ENCODE peak calls at places on chromosome 21, in ten cellular contexts. One of them, this sample, is unnamed.

GRCh38 chr21:10463156-10463555 is 58.2 kb upstream of the TPTE start:
- DNase-seq in astrocyte of the spinal cord: no peak
- DNase-seq in upper lobe of right lung: no peak
- DNase-seq in mammary epithelial cell: no peak
- DNase-seq in ascending aorta: no peak
- DNase-seq in PC-9: no peak
- DNase-seq in kidney epithelial cell: no peak
- DNase-seq in ovary: no peak
- DNase-seq in H1: no peak
- DNase-seq in fibroblast of lung: no peak
- DNase-seq in this sample: no peak

GRCh38 chr21:25578070-25578961 is 29.0 kb downstream of the MRPL39 start:
- DNase-seq in fibroblast of lung: peak; percentile 45
- DNase-seq in H1: no peak
- DNase-seq in ascending aorta: no peak
- DNase-seq in mammary epithelial cell: no peak
- DNase-seq in astrocyte of the spinal cord: no peak
- DNase-seq in kidney epithelial cell: no peak
- DNase-seq in ovary: no peak
- DNase-seq in PC-9: no peak
- DNase-seq in upper lobe of right lung: no peak
- DNase-seq in this sample: no peak

GRCh38 chr21:17597680-17598079 is 15.0 kb downstream of the BTG3 start:
- DNase-seq in H1: no peak
- DNase-seq in mammary epithelial cell: no peak
- DNase-seq in kidney epithelial cell: no peak
- DNase-seq in astrocyte of the spinal cord: no peak
- DNase-seq in PC-9: no peak
- DNase-seq in upper lobe of right lung: no peak
- DNase-seq in fibroblast of lung: no peak
- DNase-seq in ovary: no peak
- DNase-seq in ascending aorta: no peak
- DNase-seq in this sample: no peak

GRCh38 chr21:25790122-25790951 is 55.6 kb downstream of the GABPA start:
- DNase-seq in astrocyte of the spinal cord: peak; percentile 44
- DNase-seq in fibroblast of lung: peak; percentile 28
- DNase-seq in ascending aorta: no peak
- DNase-seq in H1: no peak
- DNase-seq in ovary: no peak
- DNase-seq in upper lobe of right lung: no peak
- DNase-seq in PC-9: no peak
- DNase-seq in kidney epithelial cell: peak; percentile 2
- DNase-seq in mammary epithelial cell: peak; percentile 27
- DNase-seq in this sample: peak; percentile 16

GRCh38 chr21:40662889-40663288 is 184.1 kb downstream of the DSCAM start:
- DNase-seq in ovary: no peak
- DNase-seq in H1: no peak
- DNase-seq in fibroblast of lung: no peak
- DNase-seq in ascending aorta: no peak
- DNase-seq in mammary epithelial cell: no peak
- DNase-seq in upper lobe of right lung: no peak
- DNase-seq in kidney epithelial cell: no peak
- DNase-seq in PC-9: no peak
- DNase-seq in astrocyte of the spinal cord: no peak
- DNase-seq in this sample: no peak

GRCh38 chr21:17590443-17590842 is 22.3 kb downstream of the BTG3 start:
- DNase-seq in upper lobe of right lung: no peak
- DNase-seq in fibroblast of lung: no peak
- DNase-seq in astrocyte of the spinal cord: no peak
- DNase-seq in mammary epithelial cell: no peak
- DNase-seq in kidney epithelial cell: no peak
- DNase-seq in H1: no peak
- DNase-seq in ovary: no peak
- DNase-seq in PC-9: no peak
- DNase-seq in ascending aorta: no peak
- DNase-seq in this sample: no peak

GRCh38 chr21:37028579-37028978 is 22.1 kb downstream of the RIPPLY3 start:
- DNase-seq in PC-9: no peak
- DNase-seq in kidney epithelial cell: no peak
- DNase-seq in upper lobe of right lung: no peak
- DNase-seq in fibroblast of lung: no peak
- DNase-seq in mammary epithelial cell: no peak
- DNase-seq in ascending aorta: no peak
- DNase-seq in astrocyte of the spinal cord: no peak
- DNase-seq in ovary: no peak
- DNase-seq in H1: no peak
- DNase-seq in this sample: no peak

GRCh38 chr21:40516336-40516735 is 330.6 kb downstream of the DSCAM start:
- DNase-seq in astrocyte of the spinal cord: no peak
- DNase-seq in kidney epithelial cell: no peak
- DNase-seq in mammary epithelial cell: no peak
- DNase-seq in fibroblast of lung: no peak
- DNase-seq in H1: no peak
- DNase-seq in PC-9: no peak
- DNase-seq in ovary: no peak
- DNase-seq in ascending aorta: no peak
- DNase-seq in upper lobe of right lung: no peak
- DNase-seq in this sample: no peak

GRCh38 chr21:38850277-38850951 is 44.7 kb downstream of the ETS2 start:
- DNase-seq in upper lobe of right lung: no peak
- DNase-seq in astrocyte of the spinal cord: no peak
- DNase-seq in PC-9: no peak
- DNase-seq in ovary: no peak
- DNase-seq in mammary epithelial cell: no peak
- DNase-seq in ascending aorta: no peak
- DNase-seq in H1: no peak
- DNase-seq in kidney epithelial cell: no peak
- DNase-seq in fibroblast of lung: no peak
- DNase-seq in this sample: no peak

GRCh38 chr21:29717659-29718058 is 222.1 kb downstream of the GRIK1 start:
- DNase-seq in H1: no peak
- DNase-seq in PC-9: no peak
- DNase-seq in fibroblast of lung: no peak
- DNase-seq in mammary epithelial cell: no peak
- DNase-seq in astrocyte of the spinal cord: no peak
- DNase-seq in upper lobe of right lung: no peak
- DNase-seq in kidney epithelial cell: no peak
- DNase-seq in ovary: no peak
- DNase-seq in ascending aorta: no peak
- DNase-seq in this sample: no peak

GRCh38 chr21:38787461-38788274 is 18.1 kb upstream of the ETS2 start:
- DNase-seq in ascending aorta: no peak
- DNase-seq in H1: no peak
- DNase-seq in fibroblast of lung: peak; percentile 89
- DNase-seq in upper lobe of right lung: no peak
- DNase-seq in kidney epithelial cell: peak; percentile 92
- DNase-seq in mammary epithelial cell: peak; percentile 99
- DNase-seq in ovary: no peak
- DNase-seq in PC-9: peak; percentile 94
- DNase-seq in astrocyte of the spinal cord: peak; percentile 84
- DNase-seq in this sample: no peak

GRCh38 chr21:25813917-25814316 is 79.1 kb downstream of the GABPA start:
- DNase-seq in kidney epithelial cell: no peak
- DNase-seq in H1: no peak
- DNase-seq in ascending aorta: no peak
- DNase-seq in ovary: no peak
- DNase-seq in mammary epithelial cell: peak; percentile 64
- DNase-seq in PC-9: no peak
- DNase-seq in fibroblast of lung: no peak
- DNase-seq in astrocyte of the spinal cord: no peak
- DNase-seq in upper lobe of right lung: no peak
- DNase-seq in this sample: no peak

GRCh38 chr21:26082549-26082948 is 88.0 kb downstream of the APP start:
- DNase-seq in H1: no peak
- DNase-seq in astrocyte of the spinal cord: no peak
- DNase-seq in upper lobe of right lung: no peak
- DNase-seq in kidney epithelial cell: no peak
- DNase-seq in mammary epithelial cell: no peak
- DNase-seq in ascending aorta: no peak
- DNase-seq in ovary: no peak
- DNase-seq in fibroblast of lung: no peak
- DNase-seq in PC-9: no peak
- DNase-seq in this sample: no peak

GRCh38 chr21:22880573-22880972 is 1882.4 kb downstream of the NCAM2 start:
- DNase-seq in upper lobe of right lung: no peak
- DNase-seq in fibroblast of lung: no peak
- DNase-seq in kidney epithelial cell: no peak
- DNase-seq in H1: no peak
- DNase-seq in PC-9: peak; percentile 38
- DNase-seq in mammary epithelial cell: no peak
- DNase-seq in ovary: no peak
- DNase-seq in astrocyte of the spinal cord: no peak
- DNase-seq in ascending aorta: no peak
- DNase-seq in this sample: no peak

GRCh38 chr21:39006653-39007417 is 176.4 kb downstream of the PSMG1 start:
- DNase-seq in ascending aorta: peak; percentile 53
- DNase-seq in upper lobe of right lung: peak; percentile 76
- DNase-seq in ovary: peak; percentile 54
- DNase-seq in fibroblast of lung: no peak
- DNase-seq in kidney epithelial cell: no peak
- DNase-seq in mammary epithelial cell: no peak
- DNase-seq in H1: no peak
- DNase-seq in PC-9: no peak
- DNase-seq in astrocyte of the spinal cord: peak; percentile 62
- DNase-seq in this sample: no peak

GRCh38 chr21:45820171-45821091 is 161.1 kb upstream of the COL6A1 start:
- DNase-seq in astrocyte of the spinal cord: peak; percentile 91
- DNase-seq in H1: peak; percentile 85
- DNase-seq in ascending aorta: no peak
- DNase-seq in upper lobe of right lung: peak; percentile 87
- DNase-seq in mammary epithelial cell: peak; percentile 63
- DNase-seq in fibroblast of lung: peak; percentile 82
- DNase-seq in kidney epithelial cell: peak; percentile 55
- DNase-seq in ovary: peak; percentile 80
- DNase-seq in PC-9: peak; percentile 58
- DNase-seq in this sample: peak; percentile 93
- TF ChIP-seq CTCF in astrocyte of the spinal cord: peak; percentile 88
- TF ChIP-seq CTCF in H1: peak; percentile 84
- TF ChIP-seq CTCF in ascending aorta: peak; percentile 76
- TF ChIP-seq CTCF in upper lobe of right lung: peak; percentile 72
- TF ChIP-seq CTCF in mammary epithelial cell: peak; percentile 77
- TF ChIP-seq CTCF in fibroblast of lung: peak; percentile 92
- TF ChIP-seq CTCF in kidney epithelial cell: peak; percentile 87
- TF ChIP-seq CTCF in ovary: peak; percentile 63
- TF ChIP-seq CTCF in PC-9: peak; percentile 81
- TF ChIP-seq CTCF in this sample: peak; percentile 84

DNA sequence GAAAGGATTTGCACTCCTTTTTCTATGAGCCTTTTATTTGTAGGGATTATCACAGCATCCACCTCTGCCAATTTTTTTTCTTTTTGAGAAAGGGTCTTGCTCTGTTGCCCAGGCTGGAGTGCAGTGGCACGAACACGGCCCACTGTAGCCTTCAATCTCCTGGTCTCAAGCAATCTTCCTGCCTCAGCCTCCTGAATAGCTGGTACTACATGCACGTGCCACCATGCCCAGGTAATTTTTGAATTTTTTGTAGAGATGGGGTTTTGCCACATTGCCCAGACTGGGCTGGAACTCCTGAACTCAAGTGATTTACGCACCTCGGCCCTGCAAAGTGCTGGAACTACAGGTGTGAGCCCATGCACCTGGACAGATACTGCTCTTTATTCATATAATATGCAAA is 2.1 kb downstream of the SAMSN1 start:
- DNase-seq in astrocyte of the spinal cord: no peak
- DNase-seq in ascending aorta: no peak
- DNase-seq in upper lobe of right lung: no peak
- DNase-seq in kidney epithelial cell: no peak
- DNase-seq in fibroblast of lung: no peak
- DNase-seq in H1: no peak
- DNase-seq in mammary epithelial cell: no peak
- DNase-seq in PC-9: no peak
- DNase-seq in ovary: no peak
- DNase-seq in this sample: no peak
- H3K4me3 ChIP-seq in astrocyte of the spinal cord: no peak overlapping the region
- H3K4me3 ChIP-seq in ascending aorta: no peak overlapping the region
- H3K4me3 ChIP-seq in upper lobe of right lung: peak overlapping the region; percentile 40
- H3K4me3 ChIP-seq in kidney epithelial cell: no peak overlapping the region
- H3K4me3 ChIP-seq in fibroblast of lung: no peak overlapping the region
- H3K4me3 ChIP-seq in H1: no peak overlapping the region
- H3K4me3 ChIP-seq in mammary epithelial cell: no peak overlapping the region
- H3K4me3 ChIP-seq in PC-9: no peak overlapping the region
- H3K4me3 ChIP-seq in ovary: no peak overlapping the region
- H3K4me3 ChIP-seq in this sample: no peak overlapping the region

GRCh38 chr21:41796476-41797080 is 29.7 kb upstream of the RIPK4 start:
- DNase-seq in upper lobe of right lung: no peak
- DNase-seq in ascending aorta: no peak
- DNase-seq in astrocyte of the spinal cord: no peak
- DNase-seq in H1: no peak
- DNase-seq in mammary epithelial cell: no peak
- DNase-seq in PC-9: peak; percentile 39
- DNase-seq in kidney epithelial cell: no peak
- DNase-seq in ovary: no peak
- DNase-seq in fibroblast of lung: no peak
- DNase-seq in this sample: no peak
- TF ChIP-seq CTCF in upper lobe of right lung: no peak
- TF ChIP-seq CTCF in ascending aorta: no peak
- TF ChIP-seq CTCF in astrocyte of the spinal cord: no peak
- TF ChIP-seq CTCF in H1: no peak
- TF ChIP-seq CTCF in mammary epithelial cell: no peak
- TF ChIP-seq CTCF in PC-9: no peak
- TF ChIP-seq CTCF in kidney epithelial cell: no peak
- TF ChIP-seq CTCF in ovary: no peak
- TF ChIP-seq CTCF in fibroblast of lung: no peak
- TF ChIP-seq CTCF in this sample: no peak

GRCh38 chr21:34593423-34593822 is 21.5 kb downstream of the RCAN1 start:
- DNase-seq in H1: no peak
- DNase-seq in mammary epithelial cell: no peak
- DNase-seq in PC-9: no peak
- DNase-seq in kidney epithelial cell: no peak
- DNase-seq in ovary: no peak
- DNase-seq in upper lobe of right lung: no peak
- DNase-seq in astrocyte of the spinal cord: no peak
- DNase-seq in fibroblast of lung: no peak
- DNase-seq in ascending aorta: no peak
- DNase-seq in this sample: no peak

GRCh38 chr21:34593954-34594531 is 20.9 kb downstream of the RCAN1 start:
- DNase-seq in H1: no peak
- DNase-seq in fibroblast of lung: no peak
- DNase-seq in mammary epithelial cell: no peak
- DNase-seq in astrocyte of the spinal cord: no peak
- DNase-seq in ovary: no peak
- DNase-seq in upper lobe of right lung: no peak
- DNase-seq in kidney epithelial cell: no peak
- DNase-seq in ascending aorta: no peak
- DNase-seq in PC-9: no peak
- DNase-seq in this sample: no peak

GRCh38 chr21:34592573-34592972 is 22.3 kb downstream of the RCAN1 start:
- DNase-seq in fibroblast of lung: no peak
- DNase-seq in upper lobe of right lung: no peak
- DNase-seq in astrocyte of the spinal cord: no peak
- DNase-seq in H1: no peak
- DNase-seq in mammary epithelial cell: no peak
- DNase-seq in ascending aorta: no peak
- DNase-seq in kidney epithelial cell: no peak
- DNase-seq in ovary: no peak
- DNase-seq in PC-9: no peak
- DNase-seq in this sample: no peak

GRCh38 chr21:34589511-34590282 is 25.2 kb downstream of the RCAN1 start:
- DNase-seq in PC-9: no peak
- DNase-seq in fibroblast of lung: no peak
- DNase-seq in upper lobe of right lung: no peak
- DNase-seq in H1: no peak
- DNase-seq in ovary: no peak
- DNase-seq in mammary epithelial cell: no peak
- DNase-seq in ascending aorta: no peak
- DNase-seq in astrocyte of the spinal cord: no peak
- DNase-seq in kidney epithelial cell: no peak
- DNase-seq in this sample: no peak

GRCh38 chr21:34592120-34592561 is 22.8 kb downstream of the RCAN1 start:
- DNase-seq in fibroblast of lung: peak; percentile 50
- DNase-seq in H1: no peak
- DNase-seq in ascending aorta: no peak
- DNase-seq in ovary: peak; percentile 9
- DNase-seq in astrocyte of the spinal cord: no peak
- DNase-seq in PC-9: no peak
- DNase-seq in mammary epithelial cell: no peak
- DNase-seq in kidney epithelial cell: no peak
- DNase-seq in upper lobe of right lung: no peak
- DNase-seq in this sample: no peak
- H3K4me3 ChIP-seq in fibroblast of lung: no peak overlapping the region
- H3K4me3 ChIP-seq in H1: no peak overlapping the region
- H3K4me3 ChIP-seq in ascending aorta: peak overlapping the region; percentile 42
- H3K4me3 ChIP-seq in ovary: no peak overlapping the region
- H3K4me3 ChIP-seq in astrocyte of the spinal cord: no peak overlapping the region
- H3K4me3 ChIP-seq in PC-9: no peak overlapping the region
- H3K4me3 ChIP-seq in mammary epithelial cell: no peak overlapping the region
- H3K4me3 ChIP-seq in kidney epithelial cell: no peak overlapping the region
- H3K4me3 ChIP-seq in upper lobe of right lung: no peak overlapping the region
- H3K4me3 ChIP-seq in this sample: no peak overlapping the region